ENCODE peak calls at places on chromosomes 11 and 22, in ten cellular contexts. One of them, this sample, is unnamed.

GRCh38 chr11:119977881-119978280 is 160.0 kb downstream of the TRIM29 start:
- DNase-seq in ovary: no peak
- DNase-seq in brain microvascular endothelial cell: no peak
- DNase-seq in fibroblast of villous mesenchyme: no peak
- DNase-seq in IMR-90: no peak
- DNase-seq in endothelial cell: no peak
- DNase-seq in AG09309: no peak
- DNase-seq in MCF 10A: no peak
- DNase-seq in mucosa of descending colon: no peak
- DNase-seq in transverse colon: no peak
- DNase-seq in this sample: no peak

GRCh38 chr11:69495441-69496201 is 14.2 kb downstream of the LINC01488 start:
- DNase-seq in ovary: no peak
- DNase-seq in brain microvascular endothelial cell: no peak
- DNase-seq in fibroblast of villous mesenchyme: no peak
- DNase-seq in IMR-90: no peak
- DNase-seq in endothelial cell: no peak
- DNase-seq in AG09309: no peak
- DNase-seq in MCF 10A: no peak
- DNase-seq in mucosa of descending colon: peak
- DNase-seq in transverse colon: no peak
- DNase-seq in this sample: peak

GRCh38 chr22:49555526-49555925 is 272.1 kb downstream of the BRD1 start:
- DNase-seq in ovary: no peak
- DNase-seq in brain microvascular endothelial cell: no peak
- DNase-seq in fibroblast of villous mesenchyme: no peak
- DNase-seq in IMR-90: no peak
- DNase-seq in endothelial cell: no peak
- DNase-seq in AG09309: no peak
- DNase-seq in MCF 10A: no peak
- DNase-seq in mucosa of descending colon: no peak
- DNase-seq in transverse colon: peak
- DNase-seq in this sample: peak

GRCh38 chr11:107591446-107592236 is 694 bp downstream of the ELMOD1 start:
- DNase-seq in ovary: no peak
- DNase-seq in brain microvascular endothelial cell: no peak
- DNase-seq in fibroblast of villous mesenchyme: peak
- DNase-seq in IMR-90: no peak
- DNase-seq in endothelial cell: peak
- DNase-seq in AG09309: no peak
- DNase-seq in MCF 10A: no peak
- DNase-seq in mucosa of descending colon: no peak
- DNase-seq in transverse colon: no peak
- DNase-seq in this sample: no peak

GRCh38 chr22:20591660-20592310 is 84.4 kb downstream of the MED15 start:
- DNase-seq in ovary: no peak
- DNase-seq in brain microvascular endothelial cell: peak
- DNase-seq in fibroblast of villous mesenchyme: peak
- DNase-seq in IMR-90: peak
- DNase-seq in endothelial cell: no peak
- DNase-seq in AG09309: no peak
- DNase-seq in MCF 10A: no peak
- DNase-seq in mucosa of descending colon: no peak
- DNase-seq in transverse colon: no peak
- DNase-seq in this sample: peak

GRCh38 chr22:39496131-39496838 is 5.8 kb upstream of the MIEF1 start:
- DNase-seq in ovary: peak
- DNase-seq in brain microvascular endothelial cell: peak
- DNase-seq in fibroblast of villous mesenchyme: peak
- DNase-seq in IMR-90: peak
- DNase-seq in endothelial cell: peak
- DNase-seq in AG09309: no peak
- DNase-seq in MCF 10A: peak
- DNase-seq in mucosa of descending colon: peak
- DNase-seq in transverse colon: peak
- DNase-seq in this sample: peak

GRCh38 chr11:116683982-116684381 is 88.8 kb downstream of the BUD13 start:
- DNase-seq in ovary: no peak
- DNase-seq in brain microvascular endothelial cell: no peak
- DNase-seq in fibroblast of villous mesenchyme: no peak
- DNase-seq in IMR-90: no peak
- DNase-seq in endothelial cell: no peak
- DNase-seq in AG09309: no peak
- DNase-seq in MCF 10A: no peak
- DNase-seq in mucosa of descending colon: no peak
- DNase-seq in transverse colon: no peak
- DNase-seq in this sample: no peak

GRCh38 chr22:39224550-39224949 is 20.2 kb downstream of the PDGFB start:
- DNase-seq in ovary: no peak
- DNase-seq in brain microvascular endothelial cell: no peak
- DNase-seq in fibroblast of villous mesenchyme: no peak
- DNase-seq in IMR-90: no peak
- DNase-seq in endothelial cell: no peak
- DNase-seq in AG09309: no peak
- DNase-seq in MCF 10A: no peak
- DNase-seq in mucosa of descending colon: no peak
- DNase-seq in transverse colon: no peak
- DNase-seq in this sample: no peak

GRCh38 chr11:94728541-94728940 is 39.6 kb upstream of the AMOTL1 start:
- DNase-seq in ovary: no peak
- DNase-seq in brain microvascular endothelial cell: no peak
- DNase-seq in fibroblast of villous mesenchyme: no peak
- DNase-seq in IMR-90: no peak
- DNase-seq in endothelial cell: no peak
- DNase-seq in AG09309: peak
- DNase-seq in MCF 10A: peak
- DNase-seq in mucosa of descending colon: no peak
- DNase-seq in transverse colon: no peak
- DNase-seq in this sample: no peak

GRCh38 chr11:60251485-60252207 is 8.7 kb upstream of the MS4A4E start:
- DNase-seq in ovary: no peak
- DNase-seq in brain microvascular endothelial cell: peak
- DNase-seq in fibroblast of villous mesenchyme: peak
- DNase-seq in IMR-90: no peak
- DNase-seq in endothelial cell: no peak
- DNase-seq in AG09309: no peak
- DNase-seq in MCF 10A: peak
- DNase-seq in mucosa of descending colon: no peak
- DNase-seq in transverse colon: no peak
- DNase-seq in this sample: no peak

GRCh38 chr11:62547691-62548281 is 1.2 kb upstream of the AHNAK start:
- DNase-seq in ovary: no peak
- DNase-seq in brain microvascular endothelial cell: no peak
- DNase-seq in fibroblast of villous mesenchyme: no peak
- DNase-seq in IMR-90: no peak
- DNase-seq in endothelial cell: no peak
- DNase-seq in AG09309: no peak
- DNase-seq in MCF 10A: peak
- DNase-seq in mucosa of descending colon: peak
- DNase-seq in transverse colon: no peak
- DNase-seq in this sample: no peak

GRCh38 chr11:109424893-109425292 is 2.9 kb downstream of the C11orf87 start:
- DNase-seq in ovary: no peak
- DNase-seq in brain microvascular endothelial cell: no peak
- DNase-seq in fibroblast of villous mesenchyme: no peak
- DNase-seq in IMR-90: no peak
- DNase-seq in endothelial cell: peak
- DNase-seq in AG09309: no peak
- DNase-seq in MCF 10A: peak
- DNase-seq in mucosa of descending colon: no peak
- DNase-seq in transverse colon: no peak
- DNase-seq in this sample: no peak

GRCh38 chr22:43972931-43973330 is 17.7 kb downstream of the SAMM50 start:
- DNase-seq in ovary: no peak
- DNase-seq in brain microvascular endothelial cell: no peak
- DNase-seq in fibroblast of villous mesenchyme: no peak
- DNase-seq in IMR-90: no peak
- DNase-seq in endothelial cell: no peak
- DNase-seq in AG09309: no peak
- DNase-seq in MCF 10A: no peak
- DNase-seq in mucosa of descending colon: no peak
- DNase-seq in transverse colon: no peak
- DNase-seq in this sample: no peak

GRCh38 chr22:43975041-43975440 is 19.8 kb downstream of the SAMM50 start:
- DNase-seq in ovary: no peak
- DNase-seq in brain microvascular endothelial cell: no peak
- DNase-seq in fibroblast of villous mesenchyme: no peak
- DNase-seq in IMR-90: no peak
- DNase-seq in endothelial cell: no peak
- DNase-seq in AG09309: no peak
- DNase-seq in MCF 10A: no peak
- DNase-seq in mucosa of descending colon: no peak
- DNase-seq in transverse colon: no peak
- DNase-seq in this sample: peak

GRCh38 chr22:43976861-43977795 is 21.9 kb downstream of the SAMM50 start:
- DNase-seq in ovary: no peak
- DNase-seq in brain microvascular endothelial cell: no peak
- DNase-seq in fibroblast of villous mesenchyme: no peak
- DNase-seq in IMR-90: no peak
- DNase-seq in endothelial cell: no peak
- DNase-seq in AG09309: no peak
- DNase-seq in MCF 10A: no peak
- DNase-seq in mucosa of descending colon: no peak
- DNase-seq in transverse colon: no peak
- DNase-seq in this sample: peak

GRCh38 chr22:43971112-43971511 is 15.9 kb downstream of the SAMM50 start:
- DNase-seq in ovary: no peak
- DNase-seq in brain microvascular endothelial cell: no peak
- DNase-seq in fibroblast of villous mesenchyme: no peak
- DNase-seq in IMR-90: no peak
- DNase-seq in endothelial cell: no peak
- DNase-seq in AG09309: no peak
- DNase-seq in MCF 10A: no peak
- DNase-seq in mucosa of descending colon: no peak
- DNase-seq in transverse colon: no peak
- DNase-seq in this sample: no peak

DNA sequence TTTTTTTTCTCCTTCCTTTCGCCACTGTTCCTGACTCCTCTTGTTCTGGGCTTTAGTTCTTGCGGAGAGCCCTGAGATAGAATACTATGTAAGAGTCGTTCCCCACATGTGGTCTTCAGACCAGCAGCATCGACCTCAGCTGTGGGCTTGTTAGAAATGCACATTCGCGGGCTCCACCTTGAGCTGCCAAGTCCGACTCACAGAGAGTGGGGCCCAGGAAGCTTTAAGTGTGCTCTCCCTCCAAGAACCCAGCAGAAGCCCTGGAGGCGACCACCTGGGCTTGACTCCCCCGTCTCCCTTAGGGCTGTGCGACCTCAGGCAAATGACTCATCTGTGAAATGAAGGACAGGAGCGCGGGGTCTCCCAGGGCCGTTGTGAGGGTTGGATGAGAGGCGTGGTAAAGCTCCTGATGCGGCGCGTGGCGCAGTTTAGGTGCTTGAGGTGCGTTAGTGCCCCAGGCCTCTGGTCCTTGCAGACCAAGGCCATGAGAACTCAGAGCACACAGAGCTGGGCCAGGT is 18.8 kb downstream of the SAMM50 start:
- DNase-seq in ovary: no peak
- DNase-seq in brain microvascular endothelial cell: no peak
- DNase-seq in fibroblast of villous mesenchyme: no peak
- DNase-seq in IMR-90: no peak
- DNase-seq in endothelial cell: no peak
- DNase-seq in AG09309: no peak
- DNase-seq in MCF 10A: no peak
- DNase-seq in mucosa of descending colon: no peak
- DNase-seq in transverse colon: no peak
- DNase-seq in this sample: peak
- TF ChIP-seq CTCF in ovary: no peak
- TF ChIP-seq CTCF in brain microvascular endothelial cell: no peak
- TF ChIP-seq CTCF in fibroblast of villous mesenchyme: no peak
- TF ChIP-seq CTCF in IMR-90: no peak
- TF ChIP-seq CTCF in endothelial cell: no peak
- TF ChIP-seq CTCF in AG09309: no peak
- TF ChIP-seq CTCF in MCF 10A: no peak
- TF ChIP-seq CTCF in mucosa of descending colon: no peak
- TF ChIP-seq CTCF in transverse colon: no peak
- TF ChIP-seq CTCF in this sample: no peak

DNA sequence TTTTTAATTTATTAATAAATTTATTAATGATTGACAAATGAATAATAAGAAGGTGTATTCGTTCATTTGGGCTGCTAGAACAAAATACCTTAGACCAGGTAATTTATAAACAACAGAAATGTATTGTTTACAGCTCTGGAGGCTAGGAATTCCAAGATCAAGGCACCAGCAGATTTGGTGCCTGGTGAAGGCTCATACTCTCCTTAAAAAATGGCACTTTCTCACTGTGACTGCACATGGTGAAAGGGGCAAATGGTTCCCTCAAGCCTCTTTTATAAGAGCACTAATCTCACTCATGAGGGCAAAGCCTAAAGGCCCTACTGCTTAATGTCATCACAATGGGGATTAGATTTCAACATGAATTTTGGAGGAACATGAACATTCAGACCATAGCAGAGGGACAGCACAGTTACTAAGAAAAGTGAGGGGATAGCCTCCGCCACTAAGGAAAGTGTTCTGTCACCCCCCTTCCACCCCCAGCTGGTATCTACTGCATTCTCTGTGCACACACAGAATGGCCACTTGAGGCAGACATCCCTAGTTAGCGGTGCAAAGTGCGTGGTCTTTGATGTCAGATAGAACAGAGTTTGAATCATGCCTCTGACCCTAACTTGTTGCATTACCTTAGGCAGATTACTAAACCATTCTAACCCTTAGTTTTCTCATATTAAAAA is 47.2 kb upstream of the CEP295 start:
- DNase-seq in ovary: no peak
- DNase-seq in brain microvascular endothelial cell: no peak
- DNase-seq in fibroblast of villous mesenchyme: no peak
- DNase-seq in IMR-90: no peak
- DNase-seq in endothelial cell: peak
- DNase-seq in AG09309: no peak
- DNase-seq in MCF 10A: peak
- DNase-seq in mucosa of descending colon: no peak
- DNase-seq in transverse colon: no peak
- DNase-seq in this sample: no peak
- TF ChIP-seq CTCF in ovary: no peak
- TF ChIP-seq CTCF in brain microvascular endothelial cell: peak
- TF ChIP-seq CTCF in fibroblast of villous mesenchyme: no peak
- TF ChIP-seq CTCF in IMR-90: no peak
- TF ChIP-seq CTCF in endothelial cell: no peak
- TF ChIP-seq CTCF in AG09309: no peak
- TF ChIP-seq CTCF in MCF 10A: no peak
- TF ChIP-seq CTCF in mucosa of descending colon: no peak
- TF ChIP-seq CTCF in transverse colon: no peak
- TF ChIP-seq CTCF in this sample: no peak

GRCh38 chr11:36945384-36945783 is 347.3 kb upstream of the RAG2 start:
- DNase-seq in ovary: no peak
- DNase-seq in brain microvascular endothelial cell: no peak
- DNase-seq in fibroblast of villous mesenchyme: no peak
- DNase-seq in IMR-90: peak
- DNase-seq in endothelial cell: no peak
- DNase-seq in AG09309: no peak
- DNase-seq in MCF 10A: peak
- DNase-seq in mucosa of descending colon: no peak
- DNase-seq in transverse colon: no peak
- DNase-seq in this sample: no peak
- TF ChIP-seq CTCF in ovary: no peak
- TF ChIP-seq CTCF in brain microvascular endothelial cell: no peak
- TF ChIP-seq CTCF in fibroblast of villous mesenchyme: peak
- TF ChIP-seq CTCF in IMR-90: peak
- TF ChIP-seq CTCF in endothelial cell: peak
- TF ChIP-seq CTCF in AG09309: peak
- TF ChIP-seq CTCF in MCF 10A: peak
- TF ChIP-seq CTCF in mucosa of descending colon: no peak
- TF ChIP-seq CTCF in transverse colon: no peak
- TF ChIP-seq CTCF in this sample: no peak

GRCh38 chr11:8688414-8689362 is 6.1 kb downstream of the RPL27A start:
- DNase-seq in ovary: peak
- DNase-seq in brain microvascular endothelial cell: peak
- DNase-seq in fibroblast of villous mesenchyme: peak
- DNase-seq in IMR-90: peak
- DNase-seq in endothelial cell: peak
- DNase-seq in AG09309: peak
- DNase-seq in MCF 10A: peak
- DNase-seq in mucosa of descending colon: peak
- DNase-seq in transverse colon: peak
- DNase-seq in this sample: peak
- TF ChIP-seq CTCF in ovary: no peak
- TF ChIP-seq CTCF in brain microvascular endothelial cell: peak
- TF ChIP-seq CTCF in fibroblast of villous mesenchyme: no peak
- TF ChIP-seq CTCF in IMR-90: peak
- TF ChIP-seq CTCF in endothelial cell: no peak
- TF ChIP-seq CTCF in AG09309: peak
- TF ChIP-seq CTCF in MCF 10A: no peak
- TF ChIP-seq CTCF in mucosa of descending colon: peak
- TF ChIP-seq CTCF in transverse colon: no peak
- TF ChIP-seq CTCF in this sample: peak

This sample was measured in spleen.